ENCODE peak calls at places on chromosomes 4 and X, in seven cellular contexts. K is suprapubic skin, D is ovary, Z is heart left ventricle, L is sigmoid colon, F is esophagus muscularis mucosa, Y is adrenal gland. T is an unnamed sample.

GRCh38 chr4:167025651-167026050 is 208.6 kb downstream of the SPOCK3 start:
- DNase-seq in K (no peak), D (no peak), Z (no peak), L (no peak), F (no peak), Y (no peak), T (no peak)

GRCh38 chr4:183872531-183872930 is 32.6 kb upstream of the STOX2 start:
- DNase-seq in K (no peak), D (no peak), Z (no peak), L (no peak), F (no peak), Y (no peak), T (no peak)

GRCh38 chr4:94744830-94745229 is 12.9 kb upstream of the BMPR1B start:
- DNase-seq in K (no peak), D (no peak), Z (no peak), L (no peak), F (no peak), Y (no peak), T (no peak)

GRCh38 chr4:94678896-94679295 is 78.9 kb upstream of the BMPR1B start:
- DNase-seq in K (no peak), D (no peak), Z (no peak), L (no peak), F (no peak), Y (no peak), T (no peak)

GRCh38 chr4:161336016-161336415 is 827.8 kb downstream of the FSTL5 start:
- DNase-seq in K (no peak), D (no peak), Z (no peak), L (no peak), F (no peak), Y (no peak), T (no peak)

GRCh38 chr4:74166823-74167222 is 8.9 kb downstream of the MTHFD2L start:
- DNase-seq in K (no peak), D (no peak), Z (no peak), L (no peak), F (no peak), Y (no peak), T (no peak)

GRCh38 chrX:132671229-132671641 is 182.4 kb upstream of the MBNL3 start:
- DNase-seq in K (no peak), D (no peak), Z (no peak), L (no peak), F (no peak), Y (no peak), T (no peak)

GRCh38 chr4:77203380-77204197 is 46.6 kb downstream of the CCNG2 start:
- DNase-seq in K (peak; percentile 70), D (peak; percentile 66), Z (peak; percentile 48), L (peak; percentile 74), F (no peak), Y (peak; percentile 82), T (peak; percentile 84)

GRCh38 chr4:113436360-113436759 is 325.2 kb downstream of the CAMK2D start:
- DNase-seq in K (no peak), D (peak; percentile 52), Z (no peak), L (no peak), F (no peak), Y (no peak), T (no peak)

GRCh38 chr4:184792334-184792733 is 33.4 kb downstream of the ACSL1 start:
- DNase-seq in K (no peak), D (no peak), Z (no peak), L (no peak), F (no peak), Y (no peak), T (no peak)

GRCh38 chrX:9149831-9150230 is 115.9 kb upstream of the FAM9B start:
- DNase-seq in K (no peak), D (no peak), Z (no peak), L (no peak), F (no peak), Y (no peak), T (no peak)

DNA sequence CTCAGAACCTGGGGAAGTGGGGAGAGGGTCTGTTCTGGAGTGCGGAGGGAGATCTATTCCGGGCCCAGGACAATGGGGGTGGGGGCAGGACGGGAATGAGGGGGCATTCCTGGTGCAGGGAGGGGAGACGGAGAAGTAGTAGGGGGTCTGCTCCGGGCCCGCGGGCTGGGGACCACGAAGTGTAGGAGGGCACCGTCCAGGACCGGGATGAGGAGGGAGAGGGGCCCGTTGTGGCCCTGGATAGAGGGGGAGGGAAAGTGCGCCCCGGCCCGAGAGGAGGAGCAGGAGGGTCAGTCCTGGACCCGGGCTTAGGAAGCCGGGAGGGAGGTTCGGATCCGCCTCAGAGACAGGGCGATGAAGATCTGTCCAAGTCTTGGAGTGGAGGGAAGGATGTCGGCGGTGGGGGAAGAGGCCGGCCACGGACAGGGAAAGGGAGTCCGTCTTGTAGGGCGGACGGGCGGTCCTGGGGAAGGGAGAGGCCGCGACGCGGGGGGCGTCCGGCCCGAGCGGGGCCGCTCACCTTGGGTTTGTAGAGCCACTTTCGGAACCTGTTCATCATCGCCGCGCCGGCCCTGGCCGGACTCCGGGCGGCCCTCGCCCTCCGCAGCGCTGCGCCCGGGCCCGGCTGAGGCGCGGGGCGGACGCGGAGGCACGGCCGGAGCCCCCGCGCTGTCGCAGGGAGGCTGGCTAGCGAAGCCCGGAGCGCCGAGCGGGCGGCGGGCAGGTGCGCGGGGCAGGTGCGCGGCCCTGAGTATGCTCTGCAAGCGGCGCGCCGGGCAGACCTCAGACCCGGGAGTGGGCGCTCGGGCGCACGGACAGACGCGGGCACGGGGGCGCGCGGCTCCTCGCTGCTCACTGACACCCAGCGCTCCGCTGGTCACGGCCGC is at the start of gene ZFYVE28:
- DNase-seq in K (no peak), D (no peak), Z (no peak), L (no peak), F (no peak), Y (no peak), T (peak; percentile 46)
- TF ChIP-seq POLR2A in K (no peak), D (no peak), Z (peak; percentile 61), L (no peak), F (no peak), Y (peak; percentile 50), T (no peak)

GRCh38 chrX:47658684-47659515 is at the start of gene UXT:
- DNase-seq in K (peak; percentile 96), D (peak; percentile 94), Z (peak; percentile 93), L (peak; percentile 98), F (peak; percentile 98), Y (peak; percentile 95), T (peak; percentile 98)
- TF ChIP-seq POLR2A in K (no peak), D (peak; percentile 88), Z (peak; percentile 69), L (peak; percentile 64), F (peak; percentile 48), Y (peak; percentile 82), T (peak; percentile 94)

DNA sequence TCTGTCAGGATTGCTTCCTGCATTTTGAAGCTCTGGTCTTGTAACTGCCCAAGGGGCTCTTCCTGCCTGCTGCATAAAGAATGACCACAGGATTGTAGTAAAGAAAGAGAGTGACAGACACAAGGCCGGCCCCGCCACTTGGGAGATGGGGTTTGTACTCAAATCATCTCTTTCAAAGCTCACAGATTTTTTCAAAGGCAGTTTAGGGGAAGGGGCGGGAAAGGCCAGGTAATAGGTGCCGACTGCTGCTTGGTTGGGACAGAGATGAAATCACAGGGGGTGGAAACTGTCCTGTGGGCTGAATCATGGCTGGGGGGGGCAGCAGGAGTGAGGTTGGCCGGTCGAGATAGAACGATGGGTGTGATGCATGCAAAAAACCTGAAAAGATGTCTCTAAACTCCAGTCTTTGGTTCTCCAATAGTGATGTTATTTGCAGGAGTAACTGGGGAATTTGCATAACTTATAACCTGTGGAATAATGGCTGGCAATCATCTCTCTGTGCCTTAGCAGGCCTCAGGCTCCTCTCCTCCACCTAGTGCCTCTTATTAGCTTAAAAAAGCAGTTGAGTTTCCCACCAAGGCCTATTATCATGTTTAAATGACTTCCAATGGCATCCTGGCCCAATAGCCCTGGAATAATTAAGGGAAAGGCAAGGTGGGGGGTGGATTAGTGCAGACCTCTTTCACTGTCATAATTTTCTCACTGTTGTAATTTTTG is 778.4 kb upstream of the FRG1 start:
- DNase-seq in K (no peak), D (no peak), Z (no peak), L (no peak), F (no peak), Y (no peak), T (no peak)
- TF ChIP-seq POLR2A in K (no peak), D (no peak), Z (no peak), L (no peak), F (no peak), Y (no peak), T (no peak)

DNA sequence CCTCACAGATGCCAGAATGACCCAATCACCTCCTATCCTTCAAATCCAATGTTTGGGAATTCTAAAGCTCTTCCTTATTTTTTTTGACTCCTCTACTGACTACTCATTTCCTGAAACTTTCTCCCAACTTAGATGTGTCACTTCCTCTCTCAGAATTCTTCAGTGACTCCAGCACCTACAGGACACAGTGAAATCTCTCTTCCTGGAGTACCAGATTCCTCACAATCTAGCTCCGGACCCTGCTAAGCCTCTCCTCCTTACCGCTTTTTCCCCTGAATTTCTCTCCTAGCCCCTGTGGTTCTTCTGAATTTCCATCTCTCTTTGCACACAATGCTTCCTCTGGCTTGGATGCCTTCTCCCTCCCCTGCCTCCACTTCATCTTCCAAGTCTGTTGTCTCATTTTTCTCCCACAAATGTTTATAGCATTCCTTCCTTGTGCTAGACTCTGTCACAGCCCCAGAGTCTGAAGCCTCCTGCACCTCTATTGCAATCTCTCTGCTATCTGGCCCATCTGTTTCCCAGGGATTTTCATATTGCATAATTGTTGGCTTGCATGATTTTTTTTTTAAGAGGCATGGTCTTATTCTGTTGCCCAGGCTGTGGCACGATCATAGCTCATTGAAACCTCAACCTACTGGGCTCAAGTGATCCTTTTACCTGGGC is 80.1 kb downstream of the ANAPC4 start:
- DNase-seq in K (no peak), D (no peak), Z (no peak), L (no peak), F (no peak), Y (no peak), T (no peak)
- TF ChIP-seq POLR2A in K (no peak), D (no peak), Z (no peak), L (no peak), F (no peak), Y (no peak), T (no peak)

DNA sequence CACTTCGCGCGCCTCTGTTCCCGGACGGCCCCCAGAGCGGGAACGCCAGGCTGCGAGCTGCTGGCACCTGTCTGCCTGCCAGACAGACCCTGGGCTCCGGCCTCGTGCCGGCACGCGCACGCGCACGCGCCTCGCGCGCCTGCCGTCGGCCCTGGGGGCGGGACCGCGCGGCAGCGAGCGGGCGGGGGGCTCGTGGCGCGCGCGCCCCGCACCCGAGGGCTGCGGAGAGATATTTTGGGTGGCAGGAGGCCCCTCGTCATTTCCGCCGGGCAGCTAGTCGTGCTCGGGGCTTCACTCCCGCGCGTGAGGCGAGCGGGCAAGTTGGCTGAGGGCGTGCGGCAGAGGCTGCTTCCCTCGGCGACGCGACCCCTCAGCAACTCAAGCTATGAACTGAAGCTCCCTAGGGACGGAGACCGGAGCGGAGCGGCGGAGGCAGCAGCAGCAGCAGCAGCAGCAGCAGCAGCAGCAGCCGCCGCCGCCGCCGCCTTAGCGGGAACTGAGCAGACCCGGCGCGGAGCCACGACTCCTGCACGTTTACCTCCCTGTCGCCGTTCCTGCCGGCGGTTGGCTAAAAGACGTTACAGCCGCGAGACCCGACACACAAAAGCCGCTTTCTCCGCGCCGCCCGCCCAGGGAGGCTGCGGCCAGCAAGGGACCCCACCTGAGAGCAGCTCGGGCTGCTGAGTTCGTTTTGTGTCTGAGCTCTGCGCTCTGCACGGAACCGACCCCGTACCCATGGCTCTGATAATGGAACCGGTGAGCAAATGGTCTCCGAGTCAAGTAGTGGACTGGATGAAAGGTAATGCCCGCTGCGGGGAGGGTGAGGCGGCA is at the start of gene CNKSR2:
- DNase-seq in K (peak; percentile 55), D (peak; percentile 42), Z (peak; percentile 47), L (peak; percentile 75), F (no peak), Y (peak; percentile 28), T (peak; percentile 42)
- TF ChIP-seq POLR2A in K (no peak), D (no peak), Z (no peak), L (no peak), F (no peak), Y (no peak), T (no peak)

GRCh38 chr4:102501635-102502382 is 650 bp downstream of the NFKB1 start:
- DNase-seq in K (peak; percentile 92), D (peak; percentile 80), Z (peak; percentile 84), L (peak; percentile 90), F (peak; percentile 93), Y (peak; percentile 81), T (peak; percentile 83)
- TF ChIP-seq POLR2A in K (no peak), D (peak; percentile 48), Z (no peak), L (peak; percentile 18), F (peak; percentile 15), Y (peak; percentile 41), T (peak; percentile 55)

T was measured in erythroblast.